ENCODE peak calls at places on chromosomes 16 and 17, in six cellular contexts. X is CD8-positive, alpha-beta memory T cell; O is neuronal stem cell; G is breast epithelium; F is adipocyte; B is endothelial cell of umbilical vein. J is an unnamed sample.
A peak's percentile ranks its signal among the peaks of the same experiment; 100 is the strongest.

GRCh38 chr16:88561485-88562369 is 8.5 kb upstream of the ZC3H18 start:
- DNase-seq in B (peak; percentile 42), O (peak; percentile 56), X (peak; percentile 33), F (peak; percentile 79), G (peak; percentile 25), J (peak; percentile 53)

GRCh38 chr16:30068750-30069574 is 3.4 kb downstream of the ALDOA start:
- DNase-seq in X (peak; percentile 36), G (no peak), B (peak; percentile 46), F (peak; percentile 58), O (no peak), J (peak; percentile 46)

GRCh38 chr16:88977028-88977844 is at the start of gene CBFA2T3:
- DNase-seq in F (no peak), B (peak; percentile 84), O (no peak), G (peak; percentile 30), X (no peak), J (peak; percentile 87)

GRCh38 chr16:52435573-52435972 is 111.4 kb downstream of the TOX3 start:
- DNase-seq in F (no peak), O (peak; percentile 14), B (no peak), G (no peak), X (no peak), J (no peak)

GRCh38 chr16:65702707-65703402 is 581.0 kb upstream of the CDH11 start:
- DNase-seq in X (no peak), B (no peak), O (no peak), F (no peak), G (no peak), J (no peak)

GRCh38 chr16:68404736-68405345 is 43.5 kb downstream of the SMPD3 start:
- DNase-seq in X (no peak), O (no peak), F (no peak), B (no peak), G (peak; percentile 20), J (peak; percentile 8)

GRCh38 chr16:30051518-30051917 is 14.0 kb upstream of the ALDOA start:
- DNase-seq in G (no peak), B (peak; percentile 75), F (no peak), O (no peak), X (no peak), J (peak; percentile 3)

GRCh38 chr17:55421179-55421934 is at the start of gene MMD:
- DNase-seq in X (peak; percentile 5), B (no peak), O (peak; percentile 62), G (peak; percentile 32), F (peak; percentile 25), J (peak; percentile 80)

GRCh38 chr17:76529224-76529642 is 8.3 kb downstream of the CYGB start:
- DNase-seq in F (peak; percentile 92), X (no peak), B (peak; percentile 40), G (peak; percentile 78), O (no peak), J (peak; percentile 81)

GRCh38 chr17:80284631-80285030 is 24.0 kb downstream of the RNF213 start:
- DNase-seq in F (no peak), G (no peak), X (no peak), B (no peak), O (no peak), J (no peak)

GRCh38 chr17:19345067-19345460 is 17.5 kb downstream of the B9D1 start:
- DNase-seq in O (no peak), F (no peak), G (no peak), X (no peak), B (no peak), J (no peak)

GRCh38 chr17:38875477-38876080 is 5.7 kb downstream of the LASP1 start:
- DNase-seq in B (no peak), G (no peak), O (no peak), F (peak; percentile 64), X (no peak), J (peak; percentile 10)

GRCh38 chr16:30658731-30659506 is 688 bp downstream of the FBRS start:
- DNase-seq in F (peak; percentile 99), O (peak; percentile 94), X (no peak), B (no peak), G (no peak), J (peak; percentile 86)

GRCh38 chr17:74840989-74841666 is 18.6 kb downstream of the GRIN2C start:
- DNase-seq in O (no peak), G (peak; percentile 39), X (no peak), F (peak; percentile 24), B (no peak), J (no peak)

GRCh38 chr16:85027968-85028637 is 508 bp downstream of the KIAA0513 start:
- DNase-seq in X (peak; percentile 5), O (no peak), G (no peak), B (no peak), F (peak; percentile 34), J (no peak)

GRCh38 chr16:88869673-88869980 is 3.2 kb upstream of the PABPN1L start:
- DNase-seq in B (no peak), G (no peak), X (no peak), O (no peak), F (no peak), J (no peak)

GRCh38 chr17:6495450-6496115 is 51.3 kb downstream of the PIMREG start:
- DNase-seq in F (no peak), X (no peak), G (no peak), O (no peak), B (no peak), J (no peak)

GRCh38 chr17:1967092-1967662 is 58.0 kb downstream of the RTN4RL1 start:
- DNase-seq in F (no peak), X (no peak), G (peak; percentile 25), O (no peak), B (no peak), J (no peak)

GRCh38 chr17:57902117-57902799 is 52.4 kb upstream of the MRPS23 start:
- DNase-seq in X (no peak), F (no peak), B (no peak), G (no peak), O (no peak), J (no peak)

GRCh38 chr16:4404247-4404966 is 12.0 kb downstream of the CORO7 start:
- DNase-seq in O (no peak), F (peak; percentile 56), X (no peak), B (peak; percentile 44), G (no peak), J (no peak)

GRCh38 chr16:46884513-46885293 is 541 bp downstream of the GPT2 start:
- DNase-seq in F (peak; percentile 58), X (no peak), G (no peak), O (peak; percentile 37), B (peak; percentile 31), J (peak; percentile 57)

GRCh38 chr16:3235856-3236669 is 1.1 kb upstream of the ZNF200 start:
- DNase-seq in F (no peak), G (no peak), O (no peak), X (peak; percentile 33), B (no peak), J (peak; percentile 56)

GRCh38 chr17:31510273-31511175 is 119.0 kb downstream of the RAB11FIP4 start:
- DNase-seq in X (no peak), O (no peak), F (no peak), B (no peak), G (no peak), J (peak; percentile 21)
- H3K4me3 ChIP-seq in X (peak overlapping the region; percentile 73), O (no peak overlapping the region), F (no peak overlapping the region), B (no peak overlapping the region), G (no peak overlapping the region), J (no peak overlapping the region)

DNA sequence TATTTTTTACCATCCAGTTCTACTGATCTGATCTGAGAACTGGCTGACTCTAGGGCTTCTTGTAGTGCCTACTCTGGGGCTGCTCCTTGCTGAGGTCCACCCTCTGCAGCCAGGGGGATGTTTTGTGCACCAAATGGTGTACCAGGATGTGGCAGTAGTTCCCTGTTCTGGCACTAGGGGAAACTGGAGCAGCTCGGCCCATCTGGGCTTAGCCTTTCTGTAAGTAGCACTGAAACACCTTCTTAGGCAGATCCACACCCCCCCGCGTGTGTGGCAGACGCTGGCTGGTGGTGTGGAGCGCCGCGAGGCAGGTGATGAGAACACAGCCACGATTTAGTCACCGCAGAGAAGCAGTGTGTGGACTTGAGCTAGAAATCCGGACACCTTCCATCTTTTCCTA is 17.0 kb downstream of the DUSP14 start:
- DNase-seq in G (no peak), O (peak; percentile 12), B (peak; percentile 38), X (no peak), F (peak; percentile 31), J (no peak)
- H3K4me3 ChIP-seq in G (no peak overlapping the region), O (no peak overlapping the region), B (no peak overlapping the region), X (no peak overlapping the region), F (no peak overlapping the region), J (no peak overlapping the region)

GRCh38 chr17:82105882-82106696 is 8.1 kb upstream of the FASN start:
- DNase-seq in X (peak; percentile 44), B (no peak), G (peak; percentile 63), O (no peak), F (peak; percentile 34), J (peak; percentile 84)
- H3K4me3 ChIP-seq in X (peak overlapping the region; percentile 88), B (no peak overlapping the region), G (peak overlapping the region; percentile 32), O (no peak overlapping the region), F (no peak overlapping the region), J (no peak overlapping the region)

GRCh38 chr16:1258218-1258587 is 2.3 kb downstream of the TPSD1 start:
- DNase-seq in F (no peak), X (no peak), G (no peak), O (no peak), B (no peak), J (no peak)

GRCh38 chr16:1260101-1260670 is 4.3 kb downstream of the TPSD1 start:
- DNase-seq in G (no peak), O (no peak), X (no peak), F (no peak), B (no peak), J (no peak)

GRCh38 chr16:1257561-1258217 is 1.8 kb downstream of the TPSD1 start:
- DNase-seq in X (no peak), O (no peak), G (no peak), F (no peak), B (no peak), J (no peak)

GRCh38 chr16:1259760-1260068 is 3.8 kb downstream of the TPSD1 start:
- DNase-seq in G (no peak), X (no peak), O (no peak), B (no peak), F (no peak), J (no peak)

DNA sequence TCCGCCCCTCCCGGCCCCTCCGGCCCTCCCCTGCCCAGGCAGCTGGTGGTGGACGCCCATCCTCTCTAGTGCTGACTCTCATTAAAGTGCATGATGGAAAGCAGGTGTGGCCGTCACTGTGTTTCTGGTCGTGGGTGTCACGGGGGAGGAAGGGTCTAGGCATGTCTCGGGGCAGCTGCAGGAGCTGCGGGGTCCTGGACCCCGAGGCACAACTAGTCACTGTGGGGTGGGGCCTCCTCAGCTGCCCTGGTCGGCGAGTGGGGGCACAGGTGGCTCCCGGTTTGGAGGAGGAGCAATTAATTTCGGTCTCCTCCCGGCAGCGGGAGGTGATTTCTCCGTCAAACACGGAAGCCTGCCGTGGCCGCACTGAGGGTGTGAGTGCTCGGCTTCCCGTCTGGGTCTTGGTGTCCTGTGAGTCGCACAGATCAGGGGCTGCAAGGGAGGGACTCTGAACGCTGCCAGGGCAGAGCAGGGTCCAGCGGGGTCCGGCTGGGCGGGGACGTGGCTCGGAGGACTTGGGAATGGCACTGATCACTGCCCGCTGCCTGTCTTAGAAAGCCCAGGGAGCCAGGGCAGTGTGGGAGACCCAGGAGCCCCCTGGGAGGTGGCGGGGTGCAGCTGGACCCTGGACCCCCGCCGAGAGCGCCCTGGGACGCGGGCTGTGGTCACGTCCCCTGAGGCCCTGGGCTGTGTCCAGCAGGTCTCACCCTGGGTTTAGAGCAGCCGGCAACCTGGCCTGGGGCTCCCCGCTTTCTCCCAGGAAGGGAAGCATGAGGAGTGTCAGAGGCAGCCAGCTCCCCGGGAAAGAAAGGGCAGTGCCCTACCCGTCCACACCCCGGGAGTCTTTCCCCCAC is 3.3 kb downstream of the TPSD1 start:
- DNase-seq in B (no peak), F (no peak), O (no peak), X (no peak), G (no peak), J (no peak)
- H3K4me3 ChIP-seq in B (no peak overlapping the region), F (no peak overlapping the region), O (no peak overlapping the region), X (no peak overlapping the region), G (peak overlapping the region; percentile 26), J (no peak overlapping the region)

J was measured in mucosa of descending colon.